ENCODE peak calls at places on chromosomes 11 and 22, in ten cellular contexts. D, Q, C, P, V, O, L, T, B and K are unnamed samples.

GRCh38 chr22:46746620-46747019 is 8.6 kb upstream of the CERK start:
- DNase-seq in O (no peak), T (no peak), D (no peak), Q (no peak), C (no peak), B (no peak), V (no peak), L (no peak), P (no peak), K (no peak)

GRCh38 chr11:30605036-30605435 is 18.9 kb upstream of the MPPED2 start:
- DNase-seq in T (no peak), V (no peak), L (no peak), D (no peak), Q (no peak), P (no peak), C (no peak), B (no peak), O (no peak), K (no peak)

GRCh38 chr11:112523477-112523876 is 262.8 kb upstream of the PLET1 start:
- DNase-seq in P (no peak), B (no peak), Q (no peak), O (no peak), D (no peak), V (no peak), L (no peak), C (peak; percentile 5), T (no peak), K (no peak)

GRCh38 chr11:43969543-43969942 is 27.1 kb downstream of the C11orf96 start:
- DNase-seq in V (no peak), P (no peak), O (no peak), T (no peak), D (no peak), L (no peak), C (peak; percentile 56), Q (no peak), B (no peak), K (no peak)

GRCh38 chr11:59857444-59858434 is 8.5 kb downstream of the TCN1 start:
- DNase-seq in P (no peak), D (no peak), B (peak; percentile 7), L (no peak), V (no peak), O (no peak), T (no peak), Q (no peak), C (no peak), K (no peak)

GRCh38 chr11:42066113-42066512 is 606.7 kb upstream of the LRRC4C start:
- DNase-seq in B (no peak), C (peak; percentile 37), O (no peak), T (no peak), V (no peak), Q (no peak), L (no peak), D (peak; percentile 11), P (no peak), K (no peak)

GRCh38 chr11:626475-627272 is at the start of gene SCT:
- DNase-seq in B (no peak), T (no peak), P (no peak), D (no peak), O (no peak), C (no peak), Q (no peak), L (no peak), V (no peak), K (no peak)

GRCh38 chr11:12792590-12792989 is 118.4 kb downstream of the TEAD1 start:
- DNase-seq in O (peak; percentile 60), Q (no peak), B (no peak), L (no peak), C (peak; percentile 78), P (peak; percentile 71), D (no peak), V (no peak), T (no peak), K (no peak)

GRCh38 chr11:60168306-60168705 is 14.6 kb downstream of the MS4A6A start:
- DNase-seq in P (no peak), L (no peak), C (no peak), O (no peak), B (no peak), T (no peak), Q (no peak), V (no peak), D (no peak), K (no peak)

GRCh38 chr11:132228756-132229325 is 858.4 kb downstream of the NTM start:
- DNase-seq in O (no peak), C (no peak), B (no peak), L (no peak), T (no peak), Q (no peak), V (no peak), P (no peak), D (no peak), K (no peak)

GRCh38 chr11:20363500-20364411 is at the start of gene HTATIP2:
- DNase-seq in L (peak; percentile 76), B (peak; percentile 80), O (no peak), D (peak; percentile 82), T (peak; percentile 79), C (no peak), V (peak; percentile 91), P (no peak), Q (peak; percentile 84), K (no peak)

GRCh38 chr11:63613517-63614135 is 607 bp downstream of the PLAAT3 start:
- DNase-seq in V (peak; percentile 74), T (peak; percentile 48), B (peak; percentile 46), L (peak; percentile 44), D (no peak), P (no peak), O (no peak), C (no peak), Q (peak; percentile 50), K (no peak)

GRCh38 chr22:46449116-46449691 is 88.2 kb downstream of the CELSR1 start:
- DNase-seq in O (no peak), Q (no peak), P (no peak), L (no peak), T (no peak), D (no peak), V (no peak), C (no peak), B (no peak), K (no peak)

GRCh38 chr11:119481021-119481666 is 58.2 kb upstream of the THY1 start:
- DNase-seq in P (peak; percentile 99), O (peak; percentile 98), Q (peak; percentile 88), C (peak; percentile 99), L (peak; percentile 92), B (peak; percentile 87), V (peak; percentile 89), D (peak; percentile 98), T (peak; percentile 79), K (peak; percentile 94)

GRCh38 chr11:110158317-110159200 is 65.4 kb downstream of the ZC3H12C start:
- DNase-seq in Q (no peak), O (no peak), C (no peak), P (no peak), T (no peak), B (no peak), V (no peak), L (no peak), D (no peak), K (no peak)

GRCh38 chr11:45217991-45218390 is 68.2 kb downstream of the SYT13 start:
- DNase-seq in O (no peak), L (no peak), V (no peak), B (no peak), C (no peak), T (no peak), D (no peak), Q (no peak), P (no peak), K (no peak)

GRCh38 chr11:111018571-111018970 is 227.0 kb upstream of the POU2AF2 start:
- DNase-seq in V (no peak), P (no peak), O (peak; percentile 24), L (no peak), Q (no peak), T (no peak), C (peak; percentile 77), D (no peak), B (no peak), K (no peak)

GRCh38 chr11:69744435-69744834 is 30.7 kb downstream of the FGF4 start:
- DNase-seq in C (peak; percentile 43), T (no peak), O (peak; percentile 12), D (no peak), Q (no peak), B (no peak), V (no peak), P (peak; percentile 7), L (no peak), K (no peak)

GRCh38 chr11:119680899-119681370 is 48.1 kb downstream of the NECTIN1 start:
- DNase-seq in O (no peak), C (no peak), V (no peak), B (no peak), L (no peak), P (no peak), T (no peak), Q (no peak), D (no peak), K (no peak)

GRCh38 chr11:20213790-20214189 is 53.5 kb upstream of the DBX1 start:
- DNase-seq in P (no peak), C (no peak), V (no peak), L (no peak), D (no peak), Q (no peak), T (no peak), O (no peak), B (no peak), K (no peak)